ENCODE peak calls at places on chromosomes 4 and X, in six cellular contexts. One of them, this sample, is unnamed.

GRCh38 chr4:89899157-89899556 is 4.5 kb downstream of the MMRN1 start:
- DNase-seq in HepG2: no peak
- DNase-seq in H1: no peak
- DNase-seq in GM12891: no peak
- DNase-seq in K562: no peak
- DNase-seq in GM12878: no peak
- DNase-seq in this sample: no peak

GRCh38 chrX:47991263-47992092 is 12.3 kb downstream of the ZNF182 start:
- DNase-seq in HepG2: no peak
- DNase-seq in GM12878: no peak
- DNase-seq in H1: no peak
- DNase-seq in K562: no peak
- DNase-seq in GM12891: no peak
- DNase-seq in this sample: no peak

GRCh38 chr4:118931791-118932190 is 43.1 kb downstream of the SYNPO2 start:
- DNase-seq in GM12878: no peak
- DNase-seq in GM12891: no peak
- DNase-seq in H1: no peak
- DNase-seq in K562: no peak
- DNase-seq in HepG2: no peak
- DNase-seq in this sample: no peak

GRCh38 chr4:171181090-171181489 is 632.1 kb upstream of the GALNTL6 start:
- DNase-seq in H1: no peak
- DNase-seq in GM12891: no peak
- DNase-seq in K562: no peak
- DNase-seq in GM12878: no peak
- DNase-seq in HepG2: no peak
- DNase-seq in this sample: no peak

GRCh38 chrX:40694833-40695232 is 40.5 kb downstream of the MED14 start:
- DNase-seq in K562: no peak
- DNase-seq in H1: no peak
- DNase-seq in GM12878: no peak
- DNase-seq in GM12891: no peak
- DNase-seq in HepG2: no peak
- DNase-seq in this sample: no peak

GRCh38 chr4:102299708-102300107 is 45.6 kb downstream of the SLC39A8 start:
- DNase-seq in HepG2: peak; percentile 21
- DNase-seq in H1: no peak
- DNase-seq in GM12878: no peak
- DNase-seq in GM12891: no peak
- DNase-seq in K562: peak; percentile 59
- DNase-seq in this sample: no peak

GRCh38 chr4:101125045-101125713 is 222.1 kb downstream of the PPP3CA start:
- DNase-seq in K562: no peak
- DNase-seq in GM12891: no peak
- DNase-seq in HepG2: no peak
- DNase-seq in GM12878: no peak
- DNase-seq in H1: no peak
- DNase-seq in this sample: no peak

GRCh38 chr4:140069068-140069467 is 84.9 kb downstream of the MAML3 start:
- DNase-seq in HepG2: no peak
- DNase-seq in H1: no peak
- DNase-seq in K562: no peak
- DNase-seq in GM12891: no peak
- DNase-seq in GM12878: no peak
- DNase-seq in this sample: no peak

GRCh38 chrX:115058276-115058675 is 40.9 kb upstream of the IL13RA2 start:
- DNase-seq in HepG2: no peak
- DNase-seq in GM12891: no peak
- DNase-seq in H1: no peak
- DNase-seq in GM12878: no peak
- DNase-seq in K562: no peak
- DNase-seq in this sample: no peak

GRCh38 chrX:39772057-39772832 is 325.5 kb downstream of the BCOR start:
- DNase-seq in K562: peak; percentile 17
- DNase-seq in HepG2: peak; percentile 81
- DNase-seq in GM12891: no peak
- DNase-seq in H1: peak; percentile 78
- DNase-seq in GM12878: no peak
- DNase-seq in this sample: no peak

GRCh38 chr4:174716986-174717770 is 111.9 kb downstream of the GLRA3 start:
- DNase-seq in GM12878: no peak
- DNase-seq in H1: no peak
- DNase-seq in GM12891: no peak
- DNase-seq in K562: no peak
- DNase-seq in HepG2: no peak
- DNase-seq in this sample: no peak

GRCh38 chrX:22662776-22663175 is 337.0 kb upstream of the DDX53 start:
- DNase-seq in K562: no peak
- DNase-seq in H1: no peak
- DNase-seq in HepG2: no peak
- DNase-seq in GM12891: no peak
- DNase-seq in GM12878: no peak
- DNase-seq in this sample: no peak

GRCh38 chr4:141890279-141890678 is 253.9 kb downstream of the IL15 start:
- DNase-seq in H1: no peak
- DNase-seq in GM12891: no peak
- DNase-seq in HepG2: no peak
- DNase-seq in GM12878: no peak
- DNase-seq in K562: no peak
- DNase-seq in this sample: no peak

GRCh38 chr4:61837395-61837794 is 637.3 kb downstream of the ADGRL3 start:
- DNase-seq in K562: no peak
- DNase-seq in HepG2: no peak
- DNase-seq in GM12891: no peak
- DNase-seq in GM12878: no peak
- DNase-seq in H1: no peak
- DNase-seq in this sample: no peak

GRCh38 chr4:45647823-45648222 is 476.0 kb downstream of the GABRG1 start:
- DNase-seq in GM12878: no peak
- DNase-seq in GM12891: no peak
- DNase-seq in K562: no peak
- DNase-seq in HepG2: peak; percentile 2
- DNase-seq in H1: no peak
- DNase-seq in this sample: no peak

GRCh38 chr4:898123-898522 is 34.0 kb downstream of the GAK start:
- DNase-seq in K562: no peak
- DNase-seq in H1: no peak
- DNase-seq in HepG2: no peak
- DNase-seq in GM12878: no peak
- DNase-seq in GM12891: no peak
- DNase-seq in this sample: no peak

GRCh38 chr4:183860726-183861125 is 44.4 kb upstream of the STOX2 start:
- DNase-seq in GM12878: no peak
- DNase-seq in K562: no peak
- DNase-seq in H1: no peak
- DNase-seq in GM12891: no peak
- DNase-seq in HepG2: no peak
- DNase-seq in this sample: no peak

GRCh38 chr4:8639777-8640720 is 47.5 kb downstream of the CPZ start:
- DNase-seq in H1: no peak
- DNase-seq in K562: no peak
- DNase-seq in HepG2: no peak
- DNase-seq in GM12878: no peak
- DNase-seq in GM12891: no peak
- DNase-seq in this sample: no peak

GRCh38 chr4:100095729-100096595 is 94.3 kb downstream of the DDIT4L start:
- DNase-seq in HepG2: peak; percentile 54
- DNase-seq in GM12891: no peak
- DNase-seq in H1: no peak
- DNase-seq in GM12878: peak; percentile 36
- DNase-seq in K562: peak; percentile 11
- DNase-seq in this sample: no peak

GRCh38 chr4:122010610-122011009 is 58.8 kb upstream of the TRPC3 start:
- DNase-seq in HepG2: no peak
- DNase-seq in H1: no peak
- DNase-seq in K562: no peak
- DNase-seq in GM12891: no peak
- DNase-seq in GM12878: no peak
- DNase-seq in this sample: no peak

GRCh38 chr4:47926667-47927258 is 12.4 kb upstream of the NFXL1 start:
- DNase-seq in GM12891: peak; percentile 13
- DNase-seq in K562: peak; percentile 26
- DNase-seq in HepG2: peak; percentile 61
- DNase-seq in H1: no peak
- DNase-seq in GM12878: no peak
- DNase-seq in this sample: no peak

GRCh38 chrX:145506225-145506624 is 258.9 kb downstream of the SPANXN1 start:
- DNase-seq in GM12891: no peak
- DNase-seq in GM12878: no peak
- DNase-seq in H1: no peak
- DNase-seq in K562: no peak
- DNase-seq in HepG2: no peak
- DNase-seq in this sample: no peak

GRCh38 chrX:63128509-63128908 is 222.6 kb downstream of the SPIN4 start:
- DNase-seq in GM12878: peak; percentile 53
- DNase-seq in K562: no peak
- DNase-seq in GM12891: no peak
- DNase-seq in H1: no peak
- DNase-seq in HepG2: peak; percentile 11
- DNase-seq in this sample: no peak

GRCh38 chr4:131526686-131527085 is 1622.4 kb upstream of the PCDH10 start:
- DNase-seq in K562: no peak
- DNase-seq in HepG2: no peak
- DNase-seq in GM12878: no peak
- DNase-seq in H1: no peak
- DNase-seq in GM12891: no peak
- DNase-seq in this sample: no peak

GRCh38 chr4:101114936-101115372 is 232.4 kb downstream of the PPP3CA start:
- DNase-seq in GM12891: no peak
- DNase-seq in HepG2: peak; percentile 99
- DNase-seq in GM12878: no peak
- DNase-seq in K562: no peak
- DNase-seq in H1: peak; percentile 21
- DNase-seq in this sample: no peak

GRCh38 chr4:134762053-134762452 is 560.5 kb upstream of the PABPC4L start:
- DNase-seq in GM12878: no peak
- DNase-seq in K562: no peak
- DNase-seq in GM12891: no peak
- DNase-seq in H1: no peak
- DNase-seq in HepG2: peak; percentile 1
- DNase-seq in this sample: no peak

DNA sequence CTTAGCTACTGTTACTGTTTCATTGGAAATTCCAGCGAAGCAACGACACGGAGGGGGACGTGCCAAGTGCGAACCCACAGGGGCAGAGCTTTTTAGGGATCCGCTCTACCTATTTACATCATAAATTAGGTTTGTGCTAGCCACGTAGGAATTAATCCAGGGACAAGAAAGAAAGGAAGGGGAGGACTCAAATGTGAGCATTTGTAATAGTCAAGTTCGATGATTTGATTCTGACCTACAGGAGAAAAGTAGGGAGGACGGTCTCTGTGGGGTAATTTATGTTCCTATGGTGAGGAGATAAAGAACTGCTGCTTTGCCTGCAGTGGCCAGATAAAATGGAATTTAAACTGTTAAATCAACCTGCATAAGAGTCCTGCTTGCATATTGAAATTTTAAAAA is 1.7 kb downstream of the INTS6L start:
- DNase-seq in H1: no peak
- DNase-seq in GM12891: no peak
- DNase-seq in GM12878: no peak
- DNase-seq in HepG2: no peak
- DNase-seq in K562: no peak
- DNase-seq in this sample: no peak
- TF ChIP-seq POLR2A in H1: no peak
- TF ChIP-seq POLR2A in GM12891: no peak
- TF ChIP-seq POLR2A in GM12878: no peak
- TF ChIP-seq POLR2A in HepG2: no peak
- TF ChIP-seq POLR2A in K562: peak; percentile 8
- TF ChIP-seq POLR2A in this sample: no peak

DNA sequence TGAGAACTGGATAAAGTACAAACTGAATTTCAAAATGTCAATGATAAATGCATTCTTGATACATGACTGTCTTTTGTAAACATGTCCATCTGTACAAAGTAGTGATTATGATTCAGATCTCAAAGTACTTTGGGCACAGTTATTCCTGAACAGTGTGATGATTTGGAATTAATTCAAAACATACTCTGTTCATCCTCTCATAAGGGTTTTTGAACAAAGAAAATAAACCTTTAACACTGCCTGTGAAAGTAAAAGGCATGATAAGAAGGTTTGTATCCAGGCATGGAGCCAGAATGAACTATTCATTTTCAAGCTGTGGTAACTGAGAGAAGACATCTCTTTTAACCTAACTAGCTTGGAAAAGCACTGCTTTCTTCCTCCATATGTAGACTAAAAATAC is 886 bp upstream of the KLHL4 start:
- DNase-seq in HepG2: no peak
- DNase-seq in H1: no peak
- DNase-seq in GM12891: no peak
- DNase-seq in GM12878: no peak
- DNase-seq in K562: no peak
- DNase-seq in this sample: no peak
- TF ChIP-seq TAF1 in HepG2: no peak
- TF ChIP-seq TAF1 in H1: no peak
- TF ChIP-seq TAF1 in GM12891: no peak
- TF ChIP-seq TAF1 in GM12878: no peak
- TF ChIP-seq TAF1 in K562: no peak
- TF ChIP-seq TAF1 in this sample: no peak

GRCh38 chr4:181956502-181956901 is 286.7 kb upstream of the TENM3 start:
- DNase-seq in H1: no peak
- DNase-seq in GM12891: no peak
- DNase-seq in HepG2: no peak
- DNase-seq in GM12878: no peak
- DNase-seq in K562: no peak
- DNase-seq in this sample: no peak
- TF ChIP-seq POLR2AphosphoS5 in H1: no peak
- TF ChIP-seq POLR2AphosphoS5 in GM12891: no peak
- TF ChIP-seq POLR2AphosphoS5 in HepG2: no peak
- TF ChIP-seq POLR2AphosphoS5 in GM12878: no peak
- TF ChIP-seq POLR2AphosphoS5 in K562: no peak
- TF ChIP-seq POLR2AphosphoS5 in this sample: no peak

DNA sequence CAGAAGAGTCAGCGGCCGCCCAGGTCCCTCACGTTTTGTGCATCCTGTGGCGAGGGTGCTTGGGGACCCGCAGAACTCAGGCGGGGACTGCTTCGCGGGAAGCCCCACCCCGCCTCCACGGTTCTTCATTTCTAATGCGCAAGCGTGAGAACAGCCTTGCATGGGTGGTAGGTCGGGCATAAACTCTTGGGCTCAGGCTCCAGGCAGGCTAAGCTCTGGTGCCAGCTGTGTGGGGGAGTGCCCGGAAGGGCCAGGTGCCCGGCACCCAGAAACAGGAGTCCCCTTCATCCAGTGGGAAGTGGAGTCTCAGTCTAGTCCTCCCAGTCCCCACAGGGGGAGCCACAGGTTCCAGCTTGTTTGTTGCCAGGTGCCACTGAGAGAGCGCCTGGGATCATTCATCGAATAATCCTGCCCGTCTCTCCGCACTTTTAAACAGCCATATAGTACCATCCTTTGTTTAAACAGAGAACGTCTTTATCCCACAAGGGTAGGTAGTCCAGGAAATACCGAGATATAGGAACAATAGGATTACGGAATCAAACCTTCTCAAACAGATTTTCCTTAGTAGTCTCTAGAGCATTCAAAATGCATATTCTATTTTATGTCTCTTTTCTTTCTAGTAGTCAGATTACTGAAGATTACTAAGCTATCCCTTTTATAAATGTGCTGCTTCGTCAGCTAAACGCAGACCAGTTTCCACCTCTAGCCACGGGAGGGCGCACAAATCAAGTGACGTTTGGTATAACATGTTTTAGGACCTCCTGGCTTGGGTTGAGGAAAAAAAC is 12.7 kb upstream of the RBBP7 start:
- DNase-seq in HepG2: peak; percentile 44
- DNase-seq in GM12878: peak; percentile 37
- DNase-seq in GM12891: no peak
- DNase-seq in H1: no peak
- DNase-seq in K562: peak; percentile 59
- DNase-seq in this sample: peak; percentile 30
- TF ChIP-seq POLR2A in HepG2: no peak
- TF ChIP-seq POLR2A in GM12878: no peak
- TF ChIP-seq POLR2A in GM12891: no peak
- TF ChIP-seq POLR2A in H1: no peak
- TF ChIP-seq POLR2A in K562: no peak
- TF ChIP-seq POLR2A in this sample: no peak

This sample was measured in GM12892.